ENCODE peak calls at places on chromosomes 5 and 9, in five cellular contexts. One of them, this sample, is unnamed.

GRCh38 chr5:179608131-179608581 is 15.3 kb downstream of the HNRNPH1 start:
- DNase-seq in iPS-NIHi11: no peak
- DNase-seq in iris pigment epithelial cell: peak
- DNase-seq in NCI-H1092: no peak
- DNase-seq in GM03348: no peak
- DNase-seq in this sample: no peak

GRCh38 chr5:149544199-149544472 is 7.1 kb downstream of the CSNK1A1 start:
- DNase-seq in GM03348: no peak
- DNase-seq in iris pigment epithelial cell: no peak
- DNase-seq in NCI-H1092: no peak
- DNase-seq in iPS-NIHi11: no peak
- DNase-seq in this sample: no peak

GRCh38 chr5:176675676-176676360 is 28.5 kb downstream of the TSPAN17 start:
- DNase-seq in iPS-NIHi11: peak
- DNase-seq in iris pigment epithelial cell: peak
- DNase-seq in NCI-H1092: no peak
- DNase-seq in GM03348: no peak
- DNase-seq in this sample: no peak

GRCh38 chr5:77232959-77233358 is 22.5 kb downstream of the PDE8B start:
- DNase-seq in iris pigment epithelial cell: peak
- DNase-seq in GM03348: no peak
- DNase-seq in NCI-H1092: no peak
- DNase-seq in iPS-NIHi11: no peak
- DNase-seq in this sample: no peak

GRCh38 chr5:132238901-132239500 is 11.3 kb upstream of the P4HA2 start:
- DNase-seq in iris pigment epithelial cell: no peak
- DNase-seq in iPS-NIHi11: no peak
- DNase-seq in NCI-H1092: no peak
- DNase-seq in GM03348: no peak
- DNase-seq in this sample: no peak

GRCh38 chr5:176788931-176789872 is 21.2 kb upstream of the UNC5A start:
- DNase-seq in iPS-NIHi11: no peak
- DNase-seq in GM03348: no peak
- DNase-seq in NCI-H1092: no peak
- DNase-seq in iris pigment epithelial cell: no peak
- DNase-seq in this sample: no peak

GRCh38 chr5:166342330-166342891 is 1949.0 kb upstream of the WWC1 start:
- DNase-seq in NCI-H1092: no peak
- DNase-seq in iris pigment epithelial cell: no peak
- DNase-seq in GM03348: no peak
- DNase-seq in iPS-NIHi11: no peak
- DNase-seq in this sample: no peak

GRCh38 chr5:138448481-138449398 is 9.9 kb downstream of the REEP2 start:
- DNase-seq in GM03348: no peak
- DNase-seq in iPS-NIHi11: peak
- DNase-seq in iris pigment epithelial cell: peak
- DNase-seq in NCI-H1092: peak
- DNase-seq in this sample: no peak

GRCh38 chr9:98168952-98169488 is 23.4 kb downstream of the CORO2A start:
- DNase-seq in iPS-NIHi11: peak
- DNase-seq in NCI-H1092: no peak
- DNase-seq in GM03348: peak
- DNase-seq in iris pigment epithelial cell: peak
- DNase-seq in this sample: no peak

GRCh38 chr9:9061599-9061998 is 1262.0 kb upstream of the DMAC1 start:
- DNase-seq in GM03348: no peak
- DNase-seq in iris pigment epithelial cell: no peak
- DNase-seq in NCI-H1092: peak
- DNase-seq in iPS-NIHi11: no peak
- DNase-seq in this sample: no peak

GRCh38 chr5:60470881-60471280 is 229.1 kb downstream of the DEPDC1B start:
- DNase-seq in GM03348: no peak
- DNase-seq in NCI-H1092: no peak
- DNase-seq in iris pigment epithelial cell: no peak
- DNase-seq in iPS-NIHi11: no peak
- DNase-seq in this sample: no peak

GRCh38 chr9:134585746-134586706 is 55.6 kb upstream of the COL5A1 start:
- DNase-seq in iPS-NIHi11: no peak
- DNase-seq in GM03348: peak
- DNase-seq in iris pigment epithelial cell: peak
- DNase-seq in NCI-H1092: no peak
- DNase-seq in this sample: no peak

GRCh38 chr5:61114441-61114840 is 47.8 kb downstream of the SMIM15 start:
- DNase-seq in GM03348: no peak
- DNase-seq in NCI-H1092: no peak
- DNase-seq in iPS-NIHi11: no peak
- DNase-seq in iris pigment epithelial cell: no peak
- DNase-seq in this sample: no peak

GRCh38 chr5:59418766-59419165 is 474.8 kb downstream of the PDE4D start:
- DNase-seq in iris pigment epithelial cell: no peak
- DNase-seq in NCI-H1092: no peak
- DNase-seq in iPS-NIHi11: no peak
- DNase-seq in GM03348: no peak
- DNase-seq in this sample: no peak

GRCh38 chr5:134945041-134945440 is 22.7 kb upstream of the CATSPER3 start:
- DNase-seq in NCI-H1092: no peak
- DNase-seq in iPS-NIHi11: no peak
- DNase-seq in GM03348: no peak
- DNase-seq in iris pigment epithelial cell: no peak
- DNase-seq in this sample: no peak

GRCh38 chr9:18549772-18550171 is 75.8 kb downstream of the ADAMTSL1 start:
- DNase-seq in iPS-NIHi11: no peak
- DNase-seq in GM03348: no peak
- DNase-seq in iris pigment epithelial cell: no peak
- DNase-seq in NCI-H1092: no peak
- DNase-seq in this sample: no peak

GRCh38 chr5:96350678-96351077 is 82.4 kb downstream of the PCSK1 start:
- DNase-seq in iris pigment epithelial cell: peak
- DNase-seq in GM03348: no peak
- DNase-seq in iPS-NIHi11: no peak
- DNase-seq in NCI-H1092: no peak
- DNase-seq in this sample: no peak

GRCh38 chr9:129996161-129996849 is 46.7 kb downstream of the FNBP1 start:
- DNase-seq in iris pigment epithelial cell: peak
- DNase-seq in GM03348: peak
- DNase-seq in iPS-NIHi11: no peak
- DNase-seq in NCI-H1092: no peak
- DNase-seq in this sample: no peak

GRCh38 chr9:6243746-6244145 is 28.1 kb downstream of the IL33 start:
- DNase-seq in iris pigment epithelial cell: peak
- DNase-seq in iPS-NIHi11: no peak
- DNase-seq in NCI-H1092: no peak
- DNase-seq in GM03348: peak
- DNase-seq in this sample: no peak

GRCh38 chr5:39668980-39669379 is 244.2 kb upstream of the DAB2 start:
- DNase-seq in NCI-H1092: no peak
- DNase-seq in iPS-NIHi11: no peak
- DNase-seq in GM03348: no peak
- DNase-seq in iris pigment epithelial cell: no peak
- DNase-seq in this sample: no peak

GRCh38 chr9:131320031-131320685 is 30.6 kb downstream of the PLPP7 start:
- DNase-seq in iris pigment epithelial cell: no peak
- DNase-seq in iPS-NIHi11: no peak
- DNase-seq in NCI-H1092: no peak
- DNase-seq in GM03348: peak
- DNase-seq in this sample: no peak

GRCh38 chr9:90960941-90961340 is 159.3 kb downstream of the SYK start:
- DNase-seq in NCI-H1092: no peak
- DNase-seq in iPS-NIHi11: no peak
- DNase-seq in GM03348: no peak
- DNase-seq in iris pigment epithelial cell: no peak
- DNase-seq in this sample: no peak

GRCh38 chr9:134335490-134336173 is 9.4 kb downstream of the RXRA start:
- DNase-seq in NCI-H1092: no peak
- DNase-seq in iPS-NIHi11: no peak
- DNase-seq in GM03348: no peak
- DNase-seq in iris pigment epithelial cell: no peak
- DNase-seq in this sample: no peak

GRCh38 chr5:172245823-172246222 is 37.7 kb downstream of the UBTD2 start:
- DNase-seq in iPS-NIHi11: no peak
- DNase-seq in NCI-H1092: no peak
- DNase-seq in GM03348: peak
- DNase-seq in iris pigment epithelial cell: no peak
- DNase-seq in this sample: no peak

GRCh38 chr9:30944233-30944585 is 1440.2 kb upstream of the ACO1 start:
- DNase-seq in iPS-NIHi11: no peak
- DNase-seq in NCI-H1092: no peak
- DNase-seq in GM03348: no peak
- DNase-seq in iris pigment epithelial cell: no peak
- DNase-seq in this sample: no peak

GRCh38 chr5:108415726-108416125 is 33.8 kb upstream of the FBXL17 start:
- DNase-seq in iris pigment epithelial cell: no peak
- DNase-seq in NCI-H1092: no peak
- DNase-seq in GM03348: no peak
- DNase-seq in iPS-NIHi11: no peak
- DNase-seq in this sample: no peak

GRCh38 chr5:143063175-143063970 is 293.2 kb downstream of the ARHGAP26 start:
- DNase-seq in iris pigment epithelial cell: no peak
- DNase-seq in NCI-H1092: peak
- DNase-seq in iPS-NIHi11: no peak
- DNase-seq in GM03348: no peak
- DNase-seq in this sample: no peak

GRCh38 chr9:118418887-118419620 is 714.9 kb downstream of the TLR4 start:
- DNase-seq in iPS-NIHi11: no peak
- DNase-seq in iris pigment epithelial cell: peak
- DNase-seq in NCI-H1092: no peak
- DNase-seq in GM03348: no peak
- DNase-seq in this sample: no peak

GRCh38 chr9:35108946-35109575 is 6.1 kb upstream of the STOML2 start:
- DNase-seq in iPS-NIHi11: no peak
- DNase-seq in NCI-H1092: no peak
- DNase-seq in iris pigment epithelial cell: no peak
- DNase-seq in GM03348: no peak
- DNase-seq in this sample: no peak

GRCh38 chr5:37777472-37778135 is 62.2 kb downstream of the GDNF start:
- DNase-seq in iris pigment epithelial cell: peak
- DNase-seq in NCI-H1092: no peak
- DNase-seq in GM03348: peak
- DNase-seq in iPS-NIHi11: no peak
- DNase-seq in this sample: no peak

GRCh38 chr9:89419978-89420394 is 77.9 kb downstream of the SEMA4D start:
- DNase-seq in iris pigment epithelial cell: no peak
- DNase-seq in GM03348: no peak
- DNase-seq in iPS-NIHi11: no peak
- DNase-seq in NCI-H1092: no peak
- DNase-seq in this sample: no peak

GRCh38 chr5:132530946-132531345 is 12.4 kb downstream of the IL5 start:
- DNase-seq in NCI-H1092: no peak
- DNase-seq in iris pigment epithelial cell: no peak
- DNase-seq in iPS-NIHi11: no peak
- DNase-seq in GM03348: no peak
- DNase-seq in this sample: no peak

GRCh38 chr9:124357591-124358361 is 57.5 kb downstream of the PSMB7 start:
- DNase-seq in iPS-NIHi11: peak
- DNase-seq in GM03348: peak
- DNase-seq in iris pigment epithelial cell: no peak
- DNase-seq in NCI-H1092: no peak
- DNase-seq in this sample: no peak

GRCh38 chr5:33788922-33789321 is 102.9 kb downstream of the ADAMTS12 start:
- DNase-seq in NCI-H1092: no peak
- DNase-seq in iris pigment epithelial cell: peak
- DNase-seq in iPS-NIHi11: no peak
- DNase-seq in GM03348: peak
- DNase-seq in this sample: no peak

GRCh38 chr9:113624721-113625120 is 161.2 kb downstream of the RGS3 start:
- DNase-seq in iPS-NIHi11: no peak
- DNase-seq in GM03348: peak
- DNase-seq in NCI-H1092: no peak
- DNase-seq in iris pigment epithelial cell: no peak
- DNase-seq in this sample: no peak

GRCh38 chr5:57772512-57772911 is 289.9 kb upstream of the ACTBL2 start:
- DNase-seq in iris pigment epithelial cell: no peak
- DNase-seq in NCI-H1092: no peak
- DNase-seq in GM03348: no peak
- DNase-seq in iPS-NIHi11: no peak
- DNase-seq in this sample: no peak

GRCh38 chr9:25415723-25416122 is 262.5 kb downstream of the TUSC1 start:
- DNase-seq in NCI-H1092: no peak
- DNase-seq in iris pigment epithelial cell: no peak
- DNase-seq in GM03348: no peak
- DNase-seq in iPS-NIHi11: no peak
- DNase-seq in this sample: no peak

This sample was measured in stimulated activated CD8-positive, alpha-beta memory T cell treated with anti-CD3 and anti-CD28 coated beads, Interleukin-7, amount 100 ng/mL, for 1 hour.